ENCODE peak calls at places on chromosomes 3 and 15, in six cellular contexts. C is amniotic stem cell; N is HT1080; G is stimulated activated CD4-positive, alpha-beta T cell treated with anti-CD3 and anti-CD28 coated beads, Interleukin-1b, Interleukin-23, amount 100 ng/mL, for 48 hours; P is activated B cell treated with CpG ODN at 0.5 μM for 24 hours; H is epithelial cell of prostate. Y is an unnamed sample.

GRCh38 chr3:111998661-111999641 is at the start of gene TAGLN3:
- DNase-seq in C (no peak), N (peak), G (no peak), P (peak), H (no peak), Y (peak)

GRCh38 chr3:50441818-50442217 is 61.6 kb downstream of the CACNA2D2 start:
- DNase-seq in C (no peak), N (no peak), G (no peak), P (no peak), H (no peak), Y (no peak)

GRCh38 chr3:86830566-86830965 is 160.4 kb downstream of the VGLL3 start:
- DNase-seq in C (no peak), N (no peak), G (no peak), P (no peak), H (no peak), Y (no peak)

GRCh38 chr3:170222647-170223541 is 670 bp downstream of the PRKCI start:
- DNase-seq in C (no peak), N (peak), G (peak), P (no peak), H (no peak), Y (peak)

GRCh38 chr3:142618917-142619401 is 22.8 kb downstream of the PLS1 start:
- DNase-seq in C (no peak), N (peak), G (no peak), P (no peak), H (no peak), Y (no peak)

GRCh38 chr3:11554666-11555065 is 89.0 kb downstream of the VGLL4 start:
- DNase-seq in C (no peak), N (no peak), G (no peak), P (no peak), H (no peak), Y (no peak)

GRCh38 chr15:70469182-70469581 is 294.2 kb downstream of the UACA start:
- DNase-seq in C (no peak), N (no peak), G (no peak), P (no peak), H (no peak), Y (no peak)

GRCh38 chr15:31733424-31733823 is 296.9 kb upstream of the CHRNA7 start:
- DNase-seq in C (no peak), N (no peak), G (no peak), P (no peak), H (no peak), Y (no peak)

GRCh38 chr3:153158961-153159735 is 2.9 kb upstream of the RAP2B start:
- DNase-seq in C (no peak), N (no peak), G (no peak), P (no peak), H (peak), Y (no peak)

GRCh38 chr3:14439501-14440167 is 37.2 kb downstream of the SLC6A6 start:
- DNase-seq in C (no peak), N (no peak), G (no peak), P (no peak), H (no peak), Y (no peak)

GRCh38 chr3:158127250-158128219 is 17.6 kb downstream of the RSRC1 start:
- DNase-seq in C (no peak), N (peak), G (no peak), P (no peak), H (peak), Y (peak)

GRCh38 chr3:124758851-124759635 is 28.8 kb downstream of the UMPS start:
- DNase-seq in C (no peak), N (no peak), G (no peak), P (no peak), H (no peak), Y (no peak)

GRCh38 chr3:177516130-177517011 is 319.1 kb upstream of the TBL1XR1 start:
- DNase-seq in C (peak), N (peak), G (no peak), P (no peak), H (no peak), Y (peak)

GRCh38 chr15:40416056-40416455 is 10.5 kb downstream of the IVD start:
- DNase-seq in C (no peak), N (no peak), G (no peak), P (no peak), H (no peak), Y (no peak)

GRCh38 chr15:52652984-52653383 is 26.2 kb downstream of the ATOSA start:
- DNase-seq in C (peak), N (peak), G (no peak), P (no peak), H (no peak), Y (peak)

GRCh38 chr15:28990390-28990789 is 104.6 kb downstream of the APBA2 start:
- DNase-seq in C (no peak), N (no peak), G (no peak), P (no peak), H (no peak), Y (no peak)

GRCh38 chr15:50879016-50879415 is 29.5 kb upstream of the AP4E1 start:
- DNase-seq in C (no peak), N (no peak), G (peak), P (no peak), H (no peak), Y (no peak)

Y was measured in mesenchymal stem cell.